ENCODE peak calls at places on chromosomes 4 and X, in five cellular contexts. B is A549, N is HepG2, V is K562, I is H1. E is an unnamed sample.
A peak's percentile ranks its signal among the peaks of the same experiment; 100 is the strongest.

GRCh38 chrX:12440245-12440644 is 302.0 kb downstream of the FRMPD4 start:
- DNase-seq in B (no peak), N (no peak), V (no peak), I (no peak), E (peak; percentile 7)

GRCh38 chrX:40176256-40176978 is 78.7 kb upstream of the BCOR start:
- DNase-seq in B (peak; percentile 44), N (peak; percentile 35), V (peak; percentile 73), I (peak; percentile 56), E (peak; percentile 48)

GRCh38 chr4:73944061-73944875 is 37.6 kb downstream of the PF4 start:
- DNase-seq in B (peak; percentile 2), N (no peak), V (peak; percentile 37), I (peak; percentile 66), E (peak; percentile 45)

GRCh38 chr4:168679397-168680176 is 182.7 kb downstream of the PALLD start:
- DNase-seq in B (peak; percentile 48), N (peak; percentile 58), V (no peak), I (no peak), E (no peak)

GRCh38 chr4:19748470-19748869 is 503.2 kb upstream of the SLIT2 start:
- DNase-seq in B (no peak), N (no peak), V (no peak), I (no peak), E (no peak)

GRCh38 chrX:38400401-38400910 is 48.1 kb downstream of the OTC start:
- DNase-seq in B (no peak), N (no peak), V (no peak), I (no peak), E (no peak)

GRCh38 chr4:337932-338758 is 531 bp downstream of the ZNF141 start:
- DNase-seq in B (peak; percentile 3), N (no peak), V (no peak), I (peak; percentile 50), E (peak; percentile 13)

GRCh38 chr4:55866290-55866907 is 13.0 kb downstream of the EXOC1 start:
- DNase-seq in B (no peak), N (no peak), V (peak; percentile 77), I (no peak), E (no peak)

GRCh38 chrX:74297766-74298165 is 6.2 kb upstream of the ZCCHC13 start:
- DNase-seq in B (no peak), N (no peak), V (no peak), I (no peak), E (no peak)

GRCh38 chr4:13597604-13598003 is 29.9 kb downstream of the BOD1L1 start:
- DNase-seq in B (no peak), N (no peak), V (no peak), I (no peak), E (no peak)

GRCh38 chrX:9135901-9136510 is 102.1 kb upstream of the FAM9B start:
- DNase-seq in B (no peak), N (no peak), V (no peak), I (no peak), E (no peak)

GRCh38 chrX:45592067-45592466 is 391.4 kb upstream of the DIPK2B start:
- DNase-seq in B (no peak), N (no peak), V (no peak), I (no peak), E (no peak)

GRCh38 chrX:77768787-77769186 is 17.2 kb downstream of the ATRX start:
- DNase-seq in B (no peak), N (no peak), V (no peak), I (no peak), E (no peak)
- TF ChIP-seq JUN in B (no peak), N (no peak), V (no peak), I (no peak), E (no peak)

DNA sequence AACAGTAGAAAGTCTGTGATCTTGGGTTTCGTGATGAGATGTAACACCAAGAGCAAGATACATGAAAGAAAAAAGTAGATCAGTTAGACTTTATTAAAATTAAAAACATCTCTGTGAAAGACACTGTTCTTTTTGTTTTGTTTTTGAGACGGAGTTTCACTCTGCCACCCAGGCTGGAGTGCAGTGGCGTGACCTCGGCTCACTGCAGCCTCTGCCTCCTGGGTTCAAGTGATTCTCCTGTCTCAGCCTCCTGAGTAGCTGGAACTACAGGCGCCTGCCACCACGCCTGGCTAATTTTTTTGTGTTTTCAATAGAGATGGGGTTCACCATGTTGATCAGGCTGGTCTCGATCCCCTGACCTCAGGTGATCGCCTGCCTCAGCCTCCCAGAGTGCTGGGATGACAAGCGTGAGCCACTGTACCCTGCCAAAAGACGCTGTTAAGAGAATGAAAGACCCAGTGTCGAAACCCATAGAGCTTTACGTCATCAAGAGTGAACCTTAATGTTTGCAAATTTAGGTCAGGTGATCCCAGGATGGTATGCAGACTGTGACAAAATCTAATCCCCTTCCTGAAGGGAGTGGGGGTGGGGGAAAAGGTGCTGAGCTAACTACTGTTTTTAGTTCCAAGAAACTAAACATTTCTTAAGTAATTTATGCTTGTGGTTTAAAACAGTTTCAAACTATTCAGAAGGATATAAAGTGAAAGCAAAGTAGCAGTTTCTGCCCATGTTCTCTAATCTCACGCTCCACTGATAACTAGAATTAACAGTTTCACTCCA is 8.0 kb downstream of the OFD1 start:
- DNase-seq in B (no peak), N (peak; percentile 21), V (no peak), I (no peak), E (no peak)
- TF ChIP-seq USF2 in B (no peak), N (no peak), V (no peak), I (no peak), E (no peak)

DNA sequence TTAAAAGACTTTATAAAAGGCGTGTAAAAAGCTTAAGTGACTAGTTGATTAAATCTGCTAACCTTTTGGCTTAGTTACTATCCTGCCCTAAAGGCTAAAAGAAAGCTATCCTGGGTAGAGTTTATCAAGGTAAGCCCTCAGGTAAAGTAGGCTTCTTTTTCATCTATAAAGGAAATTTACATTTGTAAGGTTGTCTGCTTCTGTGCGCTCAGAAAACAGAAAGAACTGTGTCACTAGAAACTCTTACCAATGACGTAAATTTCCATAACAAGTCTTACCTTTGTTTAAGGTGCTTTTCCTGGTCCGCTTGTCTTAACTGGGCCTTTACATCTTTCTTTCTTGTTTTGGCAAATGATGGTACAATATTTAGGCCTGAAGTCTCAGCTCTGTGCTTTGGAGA is 37.7 kb upstream of the FGF2 start:
- DNase-seq in B (no peak), N (no peak), V (no peak), I (no peak), E (no peak)
- TF ChIP-seq JUN in B (no peak), N (no peak), V (no peak), I (no peak), E (no peak)

DNA sequence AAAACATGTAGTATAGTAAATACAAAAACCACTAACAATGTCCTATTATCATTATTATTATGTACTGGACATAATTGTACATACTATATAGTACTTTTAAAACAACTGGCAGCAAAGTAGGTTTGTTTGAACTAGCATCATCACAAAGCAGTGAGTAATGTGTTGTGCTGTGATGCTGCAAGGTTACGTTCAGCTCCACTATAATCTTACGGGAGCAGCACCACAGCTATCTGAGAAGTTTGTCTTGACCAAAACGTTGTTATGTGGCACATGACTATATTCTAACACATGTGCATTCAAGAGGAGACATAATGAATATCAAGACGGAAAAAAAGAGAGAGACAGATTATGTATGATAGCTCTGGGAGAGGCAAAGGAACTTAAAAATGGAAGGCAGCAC is 33.6 kb downstream of the DHX15 start:
- DNase-seq in B (no peak), N (no peak), V (peak; percentile 8), I (no peak), E (no peak)
- TF ChIP-seq USF2 in B (no peak), N (no peak), V (no peak), I (no peak), E (no peak)

GRCh38 chr4:64784125-64784524 is 374.9 kb upstream of the TECRL start:
- DNase-seq in B (no peak), N (no peak), V (no peak), I (no peak), E (no peak)
- TF ChIP-seq JUN in B (no peak), N (no peak), V (no peak), I (no peak), E (no peak)

GRCh38 chr4:86521373-86521969 is 72.6 kb upstream of the PTPN13 start:
- DNase-seq in B (no peak), N (no peak), V (no peak), I (no peak), E (no peak)

GRCh38 chr4:86523333-86523732 is 70.8 kb upstream of the PTPN13 start:
- DNase-seq in B (no peak), N (no peak), V (no peak), I (no peak), E (no peak)

GRCh38 chr4:86522349-86522748 is 71.8 kb upstream of the PTPN13 start:
- DNase-seq in B (no peak), N (no peak), V (no peak), I (no peak), E (no peak)
- TF ChIP-seq USF2 in B (no peak), N (no peak), V (no peak), I (no peak), E (no peak)

DNA sequence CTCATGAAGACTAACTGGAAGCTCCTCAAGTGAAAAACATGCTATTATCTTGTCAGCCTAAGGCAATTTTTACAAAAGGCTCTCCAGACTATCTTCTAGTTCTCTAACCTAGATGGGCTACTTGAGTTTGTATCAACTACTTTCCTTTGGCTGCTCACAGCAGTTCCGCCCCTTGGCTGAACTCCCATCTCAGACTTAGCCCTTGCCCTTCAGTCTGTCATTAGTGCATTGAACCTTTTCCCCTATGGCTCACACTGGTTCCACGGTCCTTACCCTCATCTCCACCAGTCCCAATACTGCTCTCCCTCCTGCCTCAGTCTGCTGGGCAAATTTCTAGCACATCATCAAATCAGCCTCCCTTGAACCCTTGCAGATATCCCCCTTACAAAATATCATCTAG is 362.3 kb downstream of the PPP1R2C start:
- DNase-seq in B (no peak), N (no peak), V (no peak), I (no peak), E (no peak)
- TF ChIP-seq JUN in B (no peak), N (no peak), V (no peak), I (no peak), E (no peak)

GRCh38 chr4:108193891-108194672 is 25.4 kb upstream of the LEF1 start:
- DNase-seq in B (no peak), N (no peak), V (no peak), I (no peak), E (no peak)
- TF ChIP-seq USF2 in B (no peak), N (no peak), V (no peak), I (no peak), E (no peak)

GRCh38 chrX:131746491-131746968 is 202.7 kb downstream of the OR13H1 start:
- DNase-seq in B (peak; percentile 47), N (no peak), V (peak; percentile 78), I (no peak), E (no peak)

GRCh38 chrX:131752493-131753198 is 208.8 kb downstream of the OR13H1 start:
- DNase-seq in B (no peak), N (no peak), V (no peak), I (no peak), E (no peak)

GRCh38 chrX:131745942-131746489 is 202.1 kb downstream of the OR13H1 start:
- DNase-seq in B (no peak), N (no peak), V (no peak), I (no peak), E (no peak)

DNA sequence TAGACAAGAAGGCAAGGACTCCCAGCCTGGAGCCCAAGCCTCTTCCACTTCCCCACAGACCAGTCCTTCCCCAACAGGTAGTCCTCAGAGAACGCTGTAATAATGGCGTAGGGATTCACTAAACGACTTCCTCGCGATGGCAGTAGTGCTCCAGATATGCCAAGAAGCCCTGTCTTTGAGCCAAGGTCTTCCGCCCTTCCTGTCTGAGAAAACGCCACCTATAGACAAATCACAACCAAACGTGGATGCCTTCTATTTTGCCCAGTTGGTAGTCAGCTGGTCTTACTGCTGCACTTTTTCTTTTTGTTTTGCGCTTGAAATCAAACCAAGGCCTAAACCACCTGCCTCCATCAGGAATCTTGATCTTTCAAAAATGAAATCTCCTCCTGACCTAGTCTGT is 203.3 kb downstream of the OR13H1 start:
- DNase-seq in B (peak; percentile 62), N (no peak), V (no peak), I (no peak), E (no peak)
- TF ChIP-seq JUN in B (no peak), N (no peak), V (no peak), I (no peak), E (no peak)

E was measured in WTC11.